ENCODE peak calls at places on chromosomes 4 and X, in four cellular contexts. U is H9, S is IMR-90, Q is H1. Y is an unnamed sample.

GRCh38 chrX:129833153-129834004 is 10.3 kb downstream of the ZDHHC9 start:
- DNase-seq in S (peak), Q (no peak), U (no peak), Y (no peak)

GRCh38 chrX:9241427-9241826 is 207.5 kb upstream of the FAM9B start:
- DNase-seq in S (no peak), U (no peak), Q (no peak), Y (peak)

GRCh38 chrX:87873347-87873941 is 355.8 kb downstream of the KLHL4 start:
- DNase-seq in S (no peak), Q (no peak), U (no peak), Y (no peak)

GRCh38 chr4:74793757-74794340 is 474 bp downstream of the BTC start:
- DNase-seq in Q (peak), U (peak), S (no peak), Y (peak)

GRCh38 chr4:185033950-185034349 is 15.7 kb downstream of the HELT start:
- DNase-seq in S (no peak), U (no peak), Q (no peak), Y (no peak)

GRCh38 chr4:166318810-166319525 is 445.9 kb downstream of the TLL1 start:
- DNase-seq in Q (no peak), U (no peak), S (peak), Y (no peak)

GRCh38 chr4:20305976-20306375 is 54.3 kb downstream of the SLIT2 start:
- DNase-seq in S (peak), Q (no peak), U (no peak), Y (no peak)

GRCh38 chr4:24853142-24853541 is 57.8 kb downstream of the SOD3 start:
- DNase-seq in U (no peak), S (peak), Q (no peak), Y (no peak)

GRCh38 chr4:63729519-63729918 is 679.7 kb downstream of the TECRL start:
- DNase-seq in Q (no peak), U (no peak), S (no peak), Y (no peak)

GRCh38 chr4:63728480-63729177 is 680.6 kb downstream of the TECRL start:
- DNase-seq in U (peak), Q (no peak), S (no peak), Y (peak)
- H3K4me2 ChIP-seq in U (no peak), Q (peak), S (no peak), Y (no peak)

GRCh38 chrX:110046971-110047370 is 44.1 kb downstream of the TMEM164 start:
- DNase-seq in Q (no peak), U (no peak), S (no peak), Y (no peak)

GRCh38 chrX:110045421-110045820 is 42.5 kb downstream of the TMEM164 start:
- DNase-seq in U (no peak), S (no peak), Q (no peak), Y (no peak)

GRCh38 chrX:110044531-110045249 is 41.8 kb downstream of the TMEM164 start:
- DNase-seq in S (no peak), Q (no peak), U (no peak), Y (peak)

GRCh38 chrX:110049096-110049495 is 46.2 kb downstream of the TMEM164 start:
- DNase-seq in S (no peak), Q (no peak), U (no peak), Y (no peak)

GRCh38 chrX:110045988-110046387 is 43.1 kb downstream of the TMEM164 start:
- DNase-seq in S (no peak), U (no peak), Q (no peak), Y (peak)
- H3K56ac ChIP-seq in S (no peak), U (no peak), Q (no peak), Y (no peak)

GRCh38 chrX:44952329-44953027 is 79.5 kb downstream of the KDM6A start:
- DNase-seq in S (no peak), U (no peak), Q (no peak), Y (no peak)
- H3K4me2 ChIP-seq in S (no peak), U (peak), Q (peak), Y (no peak)

GRCh38 chrX:69117876-69118526 is 47.3 kb downstream of the PJA1 start:
- DNase-seq in U (no peak), S (no peak), Q (no peak), Y (no peak)
- H3K56ac ChIP-seq in U (no peak), S (no peak), Q (no peak), Y (no peak)

GRCh38 chr4:67680568-67681222 is 20.3 kb downstream of the UBA6 start:
- DNase-seq in S (peak), U (no peak), Q (no peak), Y (peak)
- H3K4me2 ChIP-seq in S (no peak), U (no peak), Q (no peak), Y (no peak)

DNA sequence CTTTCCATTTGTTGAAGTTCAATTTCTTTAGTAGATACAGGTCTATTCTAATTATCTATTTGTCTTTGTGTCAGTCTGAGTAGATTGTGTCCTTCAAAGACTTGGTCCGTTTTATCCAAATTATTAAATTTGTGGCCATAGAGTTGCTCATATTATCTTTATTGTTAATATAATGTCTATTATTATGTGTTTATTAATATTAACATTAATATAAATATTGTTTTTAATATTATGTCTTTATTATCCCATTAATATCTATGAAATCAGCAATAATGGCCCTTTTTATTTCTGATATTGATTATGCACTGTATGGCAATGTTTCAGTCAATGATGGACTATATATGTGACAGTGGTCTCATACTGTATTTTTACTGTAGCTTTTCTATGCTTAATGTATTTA is 2067.3 kb upstream of the AGA start:
- DNase-seq in Q (no peak), U (no peak), S (no peak), Y (no peak)
- H3K56ac ChIP-seq in Q (no peak), U (no peak), S (no peak), Y (no peak)

GRCh38 chrX:72314242-72314641 is 8.5 kb upstream of the CITED1 start:
- DNase-seq in S (no peak), U (no peak), Q (no peak), Y (no peak)

GRCh38 chrX:72313757-72314156 is 8.0 kb upstream of the CITED1 start:
- DNase-seq in U (no peak), S (no peak), Q (no peak), Y (no peak)

GRCh38 chrX:72314881-72315280 is 9.2 kb upstream of the CITED1 start:
- DNase-seq in S (no peak), Q (no peak), U (no peak), Y (no peak)

GRCh38 chrX:72309297-72310071 is 3.8 kb upstream of the CITED1 start:
- DNase-seq in U (no peak), S (no peak), Q (no peak), Y (peak)

GRCh38 chrX:72312311-72312940 is 6.7 kb upstream of the CITED1 start:
- DNase-seq in U (no peak), S (no peak), Q (no peak), Y (no peak)
- H3K4me2 ChIP-seq in U (no peak), S (no peak), Q (no peak), Y (no peak)

GRCh38 chrX:24890677-24891076 is 125.1 kb downstream of the ARX start:
- DNase-seq in U (no peak), S (no peak), Q (no peak), Y (no peak)
- H3K56ac ChIP-seq in U (no peak), S (no peak), Q (no peak), Y (no peak)